ENCODE peak calls at places on chromosomes 4 and X, in five cellular contexts. H, E, K, M and G are unnamed samples.

GRCh38 chrX:16144420-16144819 is 21.1 kb downstream of the GRPR start:
- DNase-seq in K (no peak), E (no peak), M (no peak), H (no peak), G (no peak)

GRCh38 chr4:120009731-120010130 is 56.9 kb downstream of the MAD2L1 start:
- DNase-seq in E (no peak), H (no peak), M (no peak), K (peak; percentile 3), G (no peak)

GRCh38 chr4:158819942-158820786 is 51.3 kb downstream of the FNIP2 start:
- DNase-seq in K (no peak), E (no peak), H (no peak), M (peak; percentile 62), G (no peak)

GRCh38 chr4:142549726-142550463 is 296.2 kb downstream of the INPP4B start:
- DNase-seq in K (peak; percentile 54), H (no peak), M (peak; percentile 88), E (no peak), G (no peak)

GRCh38 chr4:24594887-24595286 is 10.5 kb upstream of the DHX15 start:
- DNase-seq in E (no peak), K (peak; percentile 52), H (no peak), M (no peak), G (no peak)

GRCh38 chrX:41344053-41344452 is 10.1 kb downstream of the DDX3X start:
- DNase-seq in E (no peak), K (no peak), M (no peak), H (no peak), G (no peak)

GRCh38 chr4:138796761-138797160 is 218.8 kb upstream of the NOCT start:
- DNase-seq in M (no peak), E (no peak), H (no peak), K (no peak), G (no peak)

GRCh38 chr4:172865103-172865502 is 303.5 kb upstream of the GALNT7 start:
- DNase-seq in M (no peak), K (no peak), H (no peak), E (no peak), G (no peak)

GRCh38 chrX:30593435-30594200 is 16.1 kb upstream of the TASL start:
- DNase-seq in E (no peak), H (no peak), K (no peak), M (no peak), G (no peak)

GRCh38 chr4:88582493-88582892 is 9.8 kb upstream of the HERC3 start:
- DNase-seq in H (no peak), M (no peak), K (peak; percentile 7), E (no peak), G (no peak)

GRCh38 chrX:20265726-20266681 is 705 bp downstream of the RPS6KA3 start:
- DNase-seq in M (peak; percentile 3), E (no peak), H (peak; percentile 46), K (no peak), G (peak; percentile 8)

GRCh38 chr4:122010610-122011009 is 58.8 kb upstream of the TRPC3 start:
- DNase-seq in E (no peak), M (no peak), H (no peak), K (no peak), G (no peak)

GRCh38 chr4:181679754-181680153 is 563.4 kb upstream of the TENM3 start:
- DNase-seq in K (no peak), M (no peak), H (no peak), E (no peak), G (no peak)

GRCh38 chrX:56783450-56783831 is 54.4 kb downstream of the NBDY start:
- DNase-seq in H (no peak), E (peak; percentile 77), M (no peak), K (no peak), G (no peak)

GRCh38 chrX:70026112-70026850 is 23.5 kb downstream of the AWAT2 start:
- DNase-seq in K (peak; percentile 60), H (no peak), E (no peak), M (peak; percentile 70), G (no peak)

GRCh38 chrX:97026406-97026805 is 142.7 kb downstream of the RPA4 start:
- DNase-seq in M (peak; percentile 49), H (no peak), K (peak; percentile 51), E (no peak), G (no peak)

GRCh38 chr4:87030606-87031441 is 96.0 kb downstream of the AFF1 start:
- DNase-seq in M (peak; percentile 53), K (peak; percentile 70), H (no peak), E (no peak), G (no peak)

GRCh38 chr4:58192217-58192616 is 1082.0 kb upstream of the IGFBP7 start:
- DNase-seq in E (no peak), K (no peak), M (no peak), H (no peak), G (no peak)

GRCh38 chr4:123412700-123413512 is 16.3 kb downstream of the SPRY1 start:
- DNase-seq in E (no peak), K (no peak), H (no peak), M (no peak), G (no peak)

GRCh38 chrX:7432901-7433300 is 284.9 kb upstream of the PUDP start:
- DNase-seq in E (no peak), K (no peak), M (no peak), H (no peak), G (no peak)

GRCh38 chr4:1383728-1384591 is 22.3 kb downstream of the NKX1-1 start:
- DNase-seq in K (no peak), M (no peak), H (no peak), E (no peak), G (no peak)

GRCh38 chr4:3464349-3464905 is 1.3 kb downstream of the DOK7 start:
- DNase-seq in K (no peak), H (no peak), M (no peak), E (no peak), G (no peak)

GRCh38 chrX:111445485-111445884 is 33.5 kb upstream of the DCX start:
- DNase-seq in M (peak; percentile 1), E (no peak), K (peak; percentile 42), H (no peak), G (no peak)

GRCh38 chr4:55866973-55867574 is 13.6 kb downstream of the EXOC1 start:
- DNase-seq in H (no peak), K (peak; percentile 81), M (peak; percentile 78), E (no peak), G (no peak)

GRCh38 chr4:55547461-55547770 is 707 bp upstream of the CLOCK start:
- DNase-seq in K (peak; percentile 66), E (no peak), H (no peak), M (no peak), G (no peak)

GRCh38 chr4:1990676-1991075 is 18.1 kb downstream of the NELFA start:
- DNase-seq in K (no peak), H (no peak), E (no peak), M (no peak), G (no peak)

GRCh38 chr4:189823611-189824010 is 117.1 kb upstream of the FRG1 start:
- DNase-seq in K (no peak), E (no peak), H (no peak), M (no peak), G (no peak)

GRCh38 chr4:182213024-182213423 is 30.2 kb upstream of the TENM3 start:
- DNase-seq in M (no peak), H (no peak), K (peak; percentile 30), E (no peak), G (no peak)

GRCh38 chr4:47733506-47733905 is 104.4 kb downstream of the CORIN start:
- DNase-seq in E (no peak), H (no peak), K (no peak), M (no peak), G (no peak)

GRCh38 chr4:61431131-61431530 is 231.0 kb downstream of the ADGRL3 start:
- DNase-seq in K (no peak), E (no peak), M (no peak), H (no peak), G (no peak)

GRCh38 chr4:61427099-61427817 is 227.1 kb downstream of the ADGRL3 start:
- DNase-seq in M (no peak), H (no peak), K (no peak), E (no peak), G (no peak)

GRCh38 chr4:61426229-61426628 is 226.1 kb downstream of the ADGRL3 start:
- DNase-seq in E (no peak), K (no peak), M (no peak), H (no peak), G (no peak)

GRCh38 chr4:61427818-61428495 is 227.8 kb downstream of the ADGRL3 start:
- DNase-seq in E (no peak), K (no peak), H (no peak), M (no peak), G (no peak)

GRCh38 chr4:61428950-61429349 is 228.8 kb downstream of the ADGRL3 start:
- DNase-seq in K (no peak), E (no peak), M (no peak), H (no peak), G (no peak)
- H3K4me1 ChIP-seq in K (no peaks in the 10 kb centered on the region), E (no peaks in the 10 kb centered on the region), M (no peaks in the 10 kb centered on the region), H (no peaks in the 10 kb centered on the region), G (no peaks in the 10 kb centered on the region)

GRCh38 chrX:9342581-9343051 is 122.2 kb upstream of the TBL1X start:
- DNase-seq in E (peak; percentile 83), M (peak; percentile 54), H (peak; percentile 53), K (peak; percentile 91), G (peak; percentile 56)
- H3K27ac ChIP-seq in E (peak overlapping the region; percentile 86), M (no peak overlapping the region), H (no peak overlapping the region), K (peak overlapping the region; percentile 42), G (no peak overlapping the region)

DNA sequence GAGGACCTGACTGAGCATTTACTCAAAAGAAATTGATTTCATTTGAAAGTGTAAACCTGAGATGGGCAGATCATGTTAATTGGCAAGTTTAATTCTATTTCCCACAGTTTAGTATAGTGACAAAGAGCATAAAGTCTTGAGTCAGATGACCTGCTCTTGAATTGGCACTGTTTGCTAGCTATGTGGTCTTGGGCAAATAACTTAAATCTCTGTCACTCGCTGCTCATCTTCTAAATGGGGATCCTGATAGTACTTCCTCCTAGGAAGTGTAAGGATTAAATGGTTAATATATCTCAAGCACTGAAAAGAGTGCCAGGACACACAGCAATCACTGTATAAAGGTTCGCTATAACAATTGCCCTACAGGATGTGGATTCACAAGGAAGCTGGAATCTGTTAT is 242.8 kb upstream of the JADE1 start:
- DNase-seq in K (no peak), M (peak; percentile 41), E (no peak), H (no peak), G (no peak)
- H3K4me1 ChIP-seq in K (no peaks in the 10 kb centered on the region), M (peaks cover 24% of the 10 kb centered on the region), E (peaks cover 28% of the 10 kb centered on the region), H (no peaks in the 10 kb centered on the region), G (no peaks in the 10 kb centered on the region)

GRCh38 chr4:77854431-77855111 is 8.1 kb upstream of the MRPL1 start:
- DNase-seq in E (no peak), H (no peak), K (peak; percentile 22), M (peak; percentile 87), G (no peak)

GRCh38 chr4:77859256-77859655 is 3.4 kb upstream of the MRPL1 start:
- DNase-seq in E (peak; percentile 45), K (no peak), H (no peak), M (peak; percentile 34), G (no peak)

GRCh38 chr4:77852892-77853495 is 9.6 kb upstream of the MRPL1 start:
- DNase-seq in K (no peak), M (no peak), E (no peak), H (peak; percentile 70), G (no peak)

GRCh38 chr4:77861500-77861899 is 1.1 kb upstream of the MRPL1 start:
- DNase-seq in M (no peak), E (no peak), H (no peak), K (no peak), G (no peak)

GRCh38 chr4:77856152-77856551 is 6.5 kb upstream of the MRPL1 start:
- DNase-seq in M (no peak), H (no peak), K (no peak), E (no peak), G (no peak)
- H3K27ac ChIP-seq in M (no peak overlapping the region), H (peak overlapping the region; percentile 71), K (no peak overlapping the region), E (no peak overlapping the region), G (no peak overlapping the region)

GRCh38 chr4:37477126-37477525 is 209.1 kb downstream of the RELL1 start:
- DNase-seq in K (peak; percentile 4), E (no peak), M (no peak), H (no peak), G (no peak)
- H3K4me1 ChIP-seq in K (no peaks in the 10 kb centered on the region), E (peaks cover 4% of the 10 kb centered on the region), M (no peaks in the 10 kb centered on the region), H (no peaks in the 10 kb centered on the region), G (no peaks in the 10 kb centered on the region)